ENCODE peak calls at places on chromosomes 5 and 9, in ten cellular contexts. B is body of pancreas, Z is GM12878, F is Peyer's patch, J is suprapubic skin, L is stomach, S is transverse colon, K is right lobe of liver, M is A549, T is heart left ventricle. C is an unnamed sample. For H3K4me1, the result is how much of the 10 kb centered on the place peaks cover.

GRCh38 chr5:160423025-160423554 is 1.4 kb downstream of the PTTG1 start:
- DNase-seq in B (no peak), Z (no peak), F (no peak), J (no peak), L (no peak), S (no peak), K (no peak), M (no peak), T (no peak), C (no peak)

GRCh38 chr9:114678847-114679246 is 3.1 kb downstream of the TEX48 start:
- DNase-seq in B (no peak), Z (no peak), F (no peak), J (no peak), L (no peak), S (no peak), K (no peak), M (no peak), T (no peak), C (no peak)

GRCh38 chr9:85339337-85339736 is 402.4 kb downstream of the AGTPBP1 start:
- DNase-seq in B (no peak), Z (no peak), F (no peak), J (no peak), L (no peak), S (no peak), K (no peak), M (no peak), T (no peak), C (no peak)

GRCh38 chr5:103648086-103648485 is 85.5 kb upstream of the NUDT12 start:
- DNase-seq in B (no peak), Z (no peak), F (no peak), J (no peak), L (no peak), S (no peak), K (no peak), M (no peak), T (no peak), C (no peak)

GRCh38 chr5:35183243-35183955 is 46.9 kb downstream of the PRLR start:
- DNase-seq in B (peak), Z (peak), F (no peak), J (no peak), L (peak), S (peak), K (peak), M (peak), T (no peak), C (no peak)

GRCh38 chr5:89473196-89473595 is 590.2 kb upstream of the MEF2C start:
- DNase-seq in B (no peak), Z (no peak), F (no peak), J (no peak), L (no peak), S (no peak), K (no peak), M (no peak), T (no peak), C (no peak)

GRCh38 chr5:134851307-134851923 is 5.6 kb downstream of the C5orf24 start:
- DNase-seq in B (no peak), Z (no peak), F (no peak), J (no peak), L (no peak), S (no peak), K (no peak), M (no peak), T (no peak), C (no peak)

GRCh38 chr5:149212203-149212951 is 59.3 kb upstream of the AFAP1L1 start:
- DNase-seq in B (no peak), Z (no peak), F (no peak), J (no peak), L (no peak), S (no peak), K (no peak), M (no peak), T (no peak), C (no peak)

GRCh38 chr9:13351768-13352386 is 72.4 kb upstream of the MPDZ start:
- DNase-seq in B (no peak), Z (no peak), F (no peak), J (no peak), L (no peak), S (no peak), K (no peak), M (peak), T (no peak), C (no peak)

GRCh38 chr9:91949946-91950664 is at the start of gene ROR2:
- DNase-seq in B (peak), Z (no peak), F (no peak), J (peak), L (peak), S (peak), K (peak), M (peak), T (peak), C (no peak)

GRCh38 chr5:128358826-128359225 is 179.2 kb downstream of the FBN2 start:
- DNase-seq in B (no peak), Z (no peak), F (no peak), J (no peak), L (no peak), S (no peak), K (no peak), M (no peak), T (no peak), C (no peak)

GRCh38 chr5:107930891-107931290 is 260.2 kb upstream of the EFNA5 start:
- DNase-seq in B (no peak), Z (no peak), F (no peak), J (no peak), L (no peak), S (no peak), K (no peak), M (no peak), T (no peak), C (no peak)

GRCh38 chr5:169281625-169282024 is 19.3 kb downstream of the SLIT3 start:
- DNase-seq in B (no peak), Z (no peak), F (no peak), J (no peak), L (no peak), S (no peak), K (no peak), M (no peak), T (no peak), C (no peak)

GRCh38 chr9:16202913-16203734 is 650.3 kb downstream of the CCDC171 start:
- DNase-seq in B (no peak), Z (no peak), F (no peak), J (no peak), L (no peak), S (no peak), K (no peak), M (peak), T (no peak), C (no peak)

GRCh38 chr9:68843239-68843638 is 138.2 kb downstream of the PIP5K1B start:
- DNase-seq in B (no peak), Z (no peak), F (no peak), J (no peak), L (no peak), S (no peak), K (no peak), M (no peak), T (no peak), C (peak)

GRCh38 chr5:187042-187431 is 4.3 kb upstream of the LRRC14B start:
- DNase-seq in B (no peak), Z (no peak), F (no peak), J (no peak), L (no peak), S (no peak), K (no peak), M (no peak), T (no peak), C (no peak)

GRCh38 chr5:39164529-39165402 is 54.6 kb downstream of the FYB1 start:
- DNase-seq in B (no peak), Z (no peak), F (no peak), J (no peak), L (no peak), S (no peak), K (no peak), M (no peak), T (no peak), C (no peak)

GRCh38 chr9:103533318-103533717 is 538.2 kb downstream of the CYLC2 start:
- DNase-seq in B (no peak), Z (no peak), F (no peak), J (no peak), L (no peak), S (no peak), K (no peak), M (no peak), T (no peak), C (no peak)

GRCh38 chr5:51544386-51544785 is 161.1 kb downstream of the ISL1 start:
- DNase-seq in B (no peak), Z (no peak), F (no peak), J (no peak), L (no peak), S (no peak), K (no peak), M (no peak), T (no peak), C (no peak)

GRCh38 chr5:173792781-173793547 is 95.2 kb upstream of the CPEB4 start:
- DNase-seq in B (no peak), Z (no peak), F (no peak), J (no peak), L (no peak), S (no peak), K (no peak), M (no peak), T (no peak), C (no peak)

GRCh38 chr9:125484632-125485282 is 222.3 kb downstream of the MAPKAP1 start:
- DNase-seq in B (peak), Z (no peak), F (no peak), J (no peak), L (no peak), S (no peak), K (no peak), M (no peak), T (no peak), C (no peak)

GRCh38 chr9:27653246-27653645 is 80.0 kb upstream of the C9orf72 start:
- DNase-seq in B (no peak), Z (no peak), F (no peak), J (no peak), L (no peak), S (no peak), K (no peak), M (no peak), T (no peak), C (no peak)

GRCh38 chr9:686381-686813 is 155.1 kb upstream of the DMRT1 start:
- DNase-seq in B (no peak), Z (no peak), F (no peak), J (peak), L (no peak), S (no peak), K (peak), M (no peak), T (no peak), C (no peak)

GRCh38 chr5:132825824-132826391 is 4.5 kb downstream of the SHROOM1 start:
- DNase-seq in B (no peak), Z (no peak), F (no peak), J (no peak), L (no peak), S (no peak), K (peak), M (no peak), T (no peak), C (no peak)

GRCh38 chr9:79731483-79731882 is 159.7 kb downstream of the TLE4 start:
- DNase-seq in B (no peak), Z (peak), F (no peak), J (no peak), L (no peak), S (no peak), K (no peak), M (no peak), T (no peak), C (no peak)

GRCh38 chr5:13990896-13991295 is 46.4 kb upstream of the DNAH5 start:
- DNase-seq in B (no peak), Z (no peak), F (no peak), J (no peak), L (no peak), S (no peak), K (no peak), M (no peak), T (no peak), C (no peak)

GRCh38 chr5:141866111-141866510 is 12.1 kb downstream of the PCDH1 start:
- DNase-seq in B (peak), Z (no peak), F (no peak), J (peak), L (peak), S (peak), K (no peak), M (no peak), T (no peak), C (no peak)

GRCh38 chr5:90987711-90988110 is 395.4 kb downstream of the ARRDC3 start:
- DNase-seq in B (no peak), Z (no peak), F (no peak), J (no peak), L (no peak), S (no peak), K (no peak), M (no peak), T (no peak), C (no peak)

GRCh38 chr5:136457390-136458094 is 92.2 kb upstream of the TRPC7 start:
- DNase-seq in B (peak), Z (no peak), F (no peak), J (no peak), L (peak), S (no peak), K (peak), M (no peak), T (no peak), C (no peak)

GRCh38 chr5:38069360-38069759 is 189.0 kb upstream of the EGFLAM start:
- DNase-seq in B (peak), Z (no peak), F (no peak), J (no peak), L (no peak), S (no peak), K (peak), M (no peak), T (no peak), C (no peak)

GRCh38 chr9:13513710-13514444 is 234.4 kb upstream of the MPDZ start:
- DNase-seq in B (no peak), Z (no peak), F (no peak), J (no peak), L (no peak), S (no peak), K (no peak), M (no peak), T (no peak), C (no peak)

GRCh38 chr5:149886060-149886459 is 58.5 kb downstream of the PDE6A start:
- DNase-seq in B (no peak), Z (no peak), F (no peak), J (no peak), L (no peak), S (peak), K (no peak), M (no peak), T (no peak), C (no peak)

GRCh38 chr9:128861501-128861900 is 20.2 kb downstream of the KYAT1 start:
- DNase-seq in B (no peak), Z (no peak), F (no peak), J (no peak), L (no peak), S (no peak), K (peak), M (no peak), T (no peak), C (no peak)

GRCh38 chr5:169273881-169274280 is 27.1 kb downstream of the SLIT3 start:
- DNase-seq in B (no peak), Z (no peak), F (no peak), J (no peak), L (no peak), S (no peak), K (no peak), M (no peak), T (no peak), C (no peak)

GRCh38 chr9:131555841-131556673 is 10.7 kb downstream of the PRRT1B start:
- DNase-seq in B (no peak), Z (no peak), F (no peak), J (no peak), L (no peak), S (no peak), K (no peak), M (no peak), T (no peak), C (no peak)

GRCh38 chr5:107635276-107635675 is 35.5 kb downstream of the EFNA5 start:
- DNase-seq in B (no peak), Z (no peak), F (no peak), J (no peak), L (no peak), S (no peak), K (no peak), M (no peak), T (no peak), C (no peak)

GRCh38 chr5:136205061-136205702 is 12.2 kb upstream of the SMIM32 start:
- DNase-seq in B (no peak), Z (no peak), F (no peak), J (no peak), L (no peak), S (no peak), K (no peak), M (no peak), T (no peak), C (no peak)

DNA sequence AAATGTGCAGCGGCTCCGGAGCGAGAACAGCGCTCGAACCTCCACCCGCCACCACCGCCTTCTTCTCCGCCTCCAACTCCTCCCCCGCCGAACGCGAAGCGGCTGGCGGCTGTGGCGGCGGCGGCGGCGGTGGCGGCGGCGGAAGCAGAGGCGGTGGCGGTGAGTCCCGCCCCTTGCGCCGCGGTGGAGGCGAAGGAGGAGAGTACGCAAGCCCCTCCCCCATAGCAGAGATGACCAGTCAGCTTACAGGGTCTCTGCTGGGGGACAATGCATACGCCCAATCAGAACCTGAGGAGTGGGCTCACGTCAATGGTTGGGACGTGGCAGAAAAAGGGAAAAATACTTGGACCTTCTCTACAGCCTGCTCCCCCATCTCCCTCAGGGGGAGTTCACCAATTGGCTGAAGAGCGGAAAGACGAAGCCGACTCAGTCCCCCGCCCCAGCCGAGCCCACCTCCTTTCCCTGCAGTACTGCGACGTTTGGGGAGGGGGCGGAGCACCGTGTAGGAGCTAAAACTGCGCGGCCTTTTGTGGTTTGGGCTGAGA is at the start of gene PJA2:
- DNase-seq in B (peak), Z (peak), F (peak), J (peak), L (peak), S (peak), K (peak), M (peak), T (peak), C (peak)
- TF ChIP-seq POLR2A in B (peak), Z (no peak), F (peak), J (peak), L (no peak), S (peak), K (peak), M (peak), T (no peak), C (peak)

GRCh38 chr9:133166392-133166791 is 2.7 kb upstream of the GBGT1 start:
- DNase-seq in B (no peak), Z (no peak), F (no peak), J (no peak), L (no peak), S (no peak), K (no peak), M (no peak), T (no peak), C (no peak)

GRCh38 chr9:133162802-133163558 is 734 bp downstream of the GBGT1 start:
- DNase-seq in B (no peak), Z (no peak), F (no peak), J (peak), L (no peak), S (no peak), K (no peak), M (no peak), T (peak), C (no peak)

GRCh38 chr9:133163559-133164208 is at the start of gene GBGT1:
- DNase-seq in B (peak), Z (no peak), F (peak), J (peak), L (peak), S (peak), K (peak), M (peak), T (peak), C (no peak)

GRCh38 chr9:133161542-133161950 is 2.2 kb downstream of the GBGT1 start:
- DNase-seq in B (no peak), Z (no peak), F (no peak), J (no peak), L (no peak), S (no peak), K (no peak), M (no peak), T (no peak), C (no peak)

DNA sequence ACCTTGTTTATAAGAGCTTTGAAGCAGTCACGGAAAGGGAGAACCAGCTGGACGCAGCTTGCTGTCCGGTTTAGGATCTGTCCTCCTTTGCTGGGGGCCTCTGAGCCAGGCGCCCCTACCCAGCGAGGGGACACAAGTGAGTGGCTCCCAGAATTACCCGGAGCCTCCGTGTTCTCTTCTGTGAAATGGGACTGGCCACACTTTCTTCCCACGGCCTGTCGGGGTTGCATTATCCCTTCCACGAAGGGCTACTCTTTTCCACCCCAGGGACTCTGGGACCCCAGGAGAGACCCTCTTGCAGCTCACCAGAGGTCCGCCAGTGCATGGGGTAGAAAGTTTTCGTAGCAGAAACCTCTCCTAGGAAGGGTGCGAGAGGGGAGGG is 486 bp upstream of the GBGT1 start:
- DNase-seq in B (no peak), Z (no peak), F (no peak), J (peak), L (no peak), S (no peak), K (no peak), M (no peak), T (no peak), C (no peak)
- H3K4me1 ChIP-seq in B (under half), Z (under half), F (under half), J (under half), L (under half), S (under half), K (under half), M (under half), T (under half), C (under half)

GRCh38 chr5:163459888-163460561 is at the start of gene NUDCD2:
- DNase-seq in B (peak), Z (peak), F (peak), J (peak), L (peak), S (peak), K (peak), M (peak), T (peak), C (peak)
- TF ChIP-seq POLR2A in B (peak), Z (peak), F (peak), J (peak), L (no peak), S (peak), K (peak), M (peak), T (peak), C (no peak)

DNA sequence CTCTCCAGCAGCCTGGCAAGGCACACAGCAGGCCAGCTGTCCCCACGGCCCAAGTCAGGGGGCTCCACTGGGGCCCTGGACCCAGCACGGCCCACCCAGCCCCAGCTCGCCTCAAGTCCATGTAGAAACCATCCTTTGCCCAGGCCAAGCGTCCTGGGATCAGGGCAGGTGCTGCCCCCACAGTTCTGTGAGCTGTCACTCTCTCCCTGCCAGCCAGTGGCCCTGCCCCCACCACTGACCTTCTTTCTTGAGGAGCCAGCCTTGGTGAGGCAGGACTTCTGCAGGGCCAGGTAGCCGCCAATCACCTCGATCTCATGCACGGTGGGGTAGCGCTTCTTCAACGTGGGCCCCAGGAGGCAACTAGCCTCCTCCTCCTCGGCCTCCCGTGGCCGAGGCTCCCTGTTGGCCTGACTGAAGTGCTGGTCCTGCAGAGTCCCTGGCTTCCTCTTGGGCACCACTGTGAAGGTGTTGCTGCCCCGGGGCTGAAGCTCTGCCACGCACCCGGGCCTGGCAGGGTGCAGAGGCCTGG is 1.7 kb downstream of the TPRN start:
- DNase-seq in B (peak), Z (no peak), F (no peak), J (no peak), L (peak), S (peak), K (no peak), M (no peak), T (no peak), C (no peak)
- H3K4me1 ChIP-seq in B (half or more), Z (under half), F (under half), J (half or more), L (half or more), S (half or more), K (under half), M (under half), T (under half), C (half or more)

C was measured in vagina.